ENCODE peak calls at places on chromosomes 2 and 18, in seven cellular contexts. One of them, this sample, is unnamed. For H3K4me1, the result is how much of the 10 kb centered on the place peaks cover.

GRCh38 chr18:10378688-10379465 is 75.6 kb upstream of the APCDD1 start:
- DNase-seq in lower lobe of right lung: no peak
- DNase-seq in right cardiac atrium: no peak
- DNase-seq in astrocyte: peak
- DNase-seq in vagina: no peak
- DNase-seq in endothelial cell of umbilical vein: peak
- DNase-seq in upper lobe of left lung: no peak
- DNase-seq in this sample: no peak

GRCh38 chr2:204126705-204127104 is 190.1 kb downstream of the ICOS start:
- DNase-seq in lower lobe of right lung: no peak
- DNase-seq in right cardiac atrium: no peak
- DNase-seq in astrocyte: no peak
- DNase-seq in vagina: no peak
- DNase-seq in endothelial cell of umbilical vein: no peak
- DNase-seq in upper lobe of left lung: no peak
- DNase-seq in this sample: no peak

GRCh38 chr2:161844845-161845244 is 220.6 kb downstream of the SLC4A10 start:
- DNase-seq in lower lobe of right lung: no peak
- DNase-seq in right cardiac atrium: no peak
- DNase-seq in astrocyte: no peak
- DNase-seq in vagina: no peak
- DNase-seq in endothelial cell of umbilical vein: no peak
- DNase-seq in upper lobe of left lung: no peak
- DNase-seq in this sample: no peak

GRCh38 chr2:17620280-17620679 is 79.8 kb downstream of the VSNL1 start:
- DNase-seq in lower lobe of right lung: no peak
- DNase-seq in right cardiac atrium: peak
- DNase-seq in astrocyte: peak
- DNase-seq in vagina: no peak
- DNase-seq in endothelial cell of umbilical vein: no peak
- DNase-seq in upper lobe of left lung: no peak
- DNase-seq in this sample: no peak

GRCh38 chr2:60581461-60582282 is 28.2 kb upstream of the BCL11A start:
- DNase-seq in lower lobe of right lung: peak
- DNase-seq in right cardiac atrium: peak
- DNase-seq in astrocyte: peak
- DNase-seq in vagina: no peak
- DNase-seq in endothelial cell of umbilical vein: peak
- DNase-seq in upper lobe of left lung: peak
- DNase-seq in this sample: no peak

GRCh38 chr2:201887851-201888451 is 81.6 kb downstream of the CDK15 start:
- DNase-seq in lower lobe of right lung: no peak
- DNase-seq in right cardiac atrium: no peak
- DNase-seq in astrocyte: no peak
- DNase-seq in vagina: no peak
- DNase-seq in endothelial cell of umbilical vein: peak
- DNase-seq in upper lobe of left lung: no peak
- DNase-seq in this sample: no peak

GRCh38 chr18:59570101-59570875 is 126.9 kb downstream of the CCBE1 start:
- DNase-seq in lower lobe of right lung: no peak
- DNase-seq in right cardiac atrium: no peak
- DNase-seq in astrocyte: peak
- DNase-seq in vagina: no peak
- DNase-seq in endothelial cell of umbilical vein: no peak
- DNase-seq in upper lobe of left lung: no peak
- DNase-seq in this sample: no peak

GRCh38 chr18:55439036-55439435 is 149.0 kb downstream of the TCF4 start:
- DNase-seq in lower lobe of right lung: no peak
- DNase-seq in right cardiac atrium: no peak
- DNase-seq in astrocyte: no peak
- DNase-seq in vagina: no peak
- DNase-seq in endothelial cell of umbilical vein: no peak
- DNase-seq in upper lobe of left lung: no peak
- DNase-seq in this sample: no peak

GRCh38 chr2:223613017-223613950 is 11.1 kb upstream of the SCG2 start:
- DNase-seq in lower lobe of right lung: peak
- DNase-seq in right cardiac atrium: peak
- DNase-seq in astrocyte: peak
- DNase-seq in vagina: no peak
- DNase-seq in endothelial cell of umbilical vein: peak
- DNase-seq in upper lobe of left lung: peak
- DNase-seq in this sample: peak

GRCh38 chr18:70384181-70384790 is 95.4 kb downstream of the SOCS6 start:
- DNase-seq in lower lobe of right lung: no peak
- DNase-seq in right cardiac atrium: no peak
- DNase-seq in astrocyte: peak
- DNase-seq in vagina: no peak
- DNase-seq in endothelial cell of umbilical vein: no peak
- DNase-seq in upper lobe of left lung: no peak
- DNase-seq in this sample: no peak

DNA sequence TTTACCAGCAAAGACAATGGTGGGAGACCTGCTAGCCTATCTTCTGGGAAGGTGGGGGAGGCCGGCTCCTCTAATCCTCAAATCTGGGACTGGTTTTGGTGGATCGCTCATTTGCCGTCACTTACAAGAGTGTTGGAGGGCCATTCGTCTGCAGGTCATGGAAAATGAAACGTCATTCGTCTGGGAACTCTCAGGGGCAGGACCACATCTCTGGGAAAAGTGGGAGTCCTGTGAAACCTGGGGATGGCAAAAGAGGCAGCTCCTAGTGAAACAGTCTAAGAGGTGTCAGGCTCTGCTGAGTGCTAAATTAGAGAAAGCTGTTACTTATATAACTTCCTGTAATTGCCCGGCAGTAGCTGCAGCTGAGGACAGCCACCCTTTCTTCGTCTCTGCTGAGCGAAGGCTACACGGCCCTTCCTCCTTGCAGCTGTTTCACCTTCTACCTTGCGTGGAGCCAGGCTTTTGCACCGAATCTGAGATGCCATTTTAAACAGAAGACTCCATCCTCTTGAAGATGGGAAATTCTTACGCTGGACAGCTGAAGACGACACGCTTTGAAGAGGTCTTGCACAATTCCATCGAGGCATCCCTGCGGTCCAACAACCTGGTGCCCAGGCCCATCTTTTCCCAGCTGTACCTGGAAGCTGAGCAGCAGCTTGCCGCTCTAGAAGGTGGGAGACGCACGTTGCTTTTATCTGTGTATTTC is 22.4 kb downstream of the GREB1 start:
- DNase-seq in lower lobe of right lung: no peak
- DNase-seq in right cardiac atrium: no peak
- DNase-seq in astrocyte: no peak
- DNase-seq in vagina: no peak
- DNase-seq in endothelial cell of umbilical vein: no peak
- DNase-seq in upper lobe of left lung: peak
- DNase-seq in this sample: no peak
- H3K27ac ChIP-seq in lower lobe of right lung: no peak
- H3K27ac ChIP-seq in right cardiac atrium: no peak
- H3K27ac ChIP-seq in astrocyte: no peak
- H3K27ac ChIP-seq in vagina: no peak
- H3K27ac ChIP-seq in endothelial cell of umbilical vein: no peak
- H3K27ac ChIP-seq in upper lobe of left lung: no peak
- H3K27ac ChIP-seq in this sample: no peak

DNA sequence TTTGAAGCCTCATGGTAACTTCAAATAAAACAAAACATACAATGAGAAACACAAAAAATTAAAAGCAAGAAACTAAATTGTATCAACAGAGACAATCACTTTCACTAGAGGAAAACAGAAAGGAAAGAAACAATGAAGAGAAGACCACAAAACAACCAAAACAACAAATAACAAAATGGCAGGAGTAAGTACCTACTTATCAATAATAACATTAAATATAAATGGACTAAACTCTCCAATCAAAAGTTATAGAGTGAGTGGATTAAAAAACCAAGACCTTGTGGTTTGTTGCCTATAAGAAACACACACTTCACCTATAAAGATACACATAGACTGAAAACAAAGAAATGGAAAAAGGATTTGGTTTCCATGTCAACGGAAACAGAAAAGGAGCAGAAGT is 830.1 kb upstream of the TMEFF2 start:
- DNase-seq in lower lobe of right lung: no peak
- DNase-seq in right cardiac atrium: no peak
- DNase-seq in astrocyte: no peak
- DNase-seq in vagina: no peak
- DNase-seq in endothelial cell of umbilical vein: no peak
- DNase-seq in upper lobe of left lung: no peak
- DNase-seq in this sample: no peak
- H3K4me1 ChIP-seq in lower lobe of right lung: under half
- H3K4me1 ChIP-seq in right cardiac atrium: under half
- H3K4me1 ChIP-seq in astrocyte: under half
- H3K4me1 ChIP-seq in vagina: under half
- H3K4me1 ChIP-seq in endothelial cell of umbilical vein: under half
- H3K4me1 ChIP-seq in upper lobe of left lung: under half
- H3K4me1 ChIP-seq in this sample: under half

GRCh38 chr18:80176334-80177080 is 67.4 kb downstream of the ADNP2 start:
- DNase-seq in lower lobe of right lung: no peak
- DNase-seq in right cardiac atrium: no peak
- DNase-seq in astrocyte: no peak
- DNase-seq in vagina: no peak
- DNase-seq in endothelial cell of umbilical vein: no peak
- DNase-seq in upper lobe of left lung: no peak
- DNase-seq in this sample: no peak

GRCh38 chr18:80177128-80177527 is 68.1 kb downstream of the ADNP2 start:
- DNase-seq in lower lobe of right lung: no peak
- DNase-seq in right cardiac atrium: no peak
- DNase-seq in astrocyte: no peak
- DNase-seq in vagina: no peak
- DNase-seq in endothelial cell of umbilical vein: no peak
- DNase-seq in upper lobe of left lung: no peak
- DNase-seq in this sample: no peak

GRCh38 chr18:80178935-80179818 is 68.1 kb downstream of the PARD6G start:
- DNase-seq in lower lobe of right lung: no peak
- DNase-seq in right cardiac atrium: no peak
- DNase-seq in astrocyte: no peak
- DNase-seq in vagina: no peak
- DNase-seq in endothelial cell of umbilical vein: no peak
- DNase-seq in upper lobe of left lung: no peak
- DNase-seq in this sample: no peak

GRCh38 chr18:80173060-80173459 is 64.0 kb downstream of the ADNP2 start:
- DNase-seq in lower lobe of right lung: peak
- DNase-seq in right cardiac atrium: no peak
- DNase-seq in astrocyte: no peak
- DNase-seq in vagina: no peak
- DNase-seq in endothelial cell of umbilical vein: no peak
- DNase-seq in upper lobe of left lung: no peak
- DNase-seq in this sample: no peak

DNA sequence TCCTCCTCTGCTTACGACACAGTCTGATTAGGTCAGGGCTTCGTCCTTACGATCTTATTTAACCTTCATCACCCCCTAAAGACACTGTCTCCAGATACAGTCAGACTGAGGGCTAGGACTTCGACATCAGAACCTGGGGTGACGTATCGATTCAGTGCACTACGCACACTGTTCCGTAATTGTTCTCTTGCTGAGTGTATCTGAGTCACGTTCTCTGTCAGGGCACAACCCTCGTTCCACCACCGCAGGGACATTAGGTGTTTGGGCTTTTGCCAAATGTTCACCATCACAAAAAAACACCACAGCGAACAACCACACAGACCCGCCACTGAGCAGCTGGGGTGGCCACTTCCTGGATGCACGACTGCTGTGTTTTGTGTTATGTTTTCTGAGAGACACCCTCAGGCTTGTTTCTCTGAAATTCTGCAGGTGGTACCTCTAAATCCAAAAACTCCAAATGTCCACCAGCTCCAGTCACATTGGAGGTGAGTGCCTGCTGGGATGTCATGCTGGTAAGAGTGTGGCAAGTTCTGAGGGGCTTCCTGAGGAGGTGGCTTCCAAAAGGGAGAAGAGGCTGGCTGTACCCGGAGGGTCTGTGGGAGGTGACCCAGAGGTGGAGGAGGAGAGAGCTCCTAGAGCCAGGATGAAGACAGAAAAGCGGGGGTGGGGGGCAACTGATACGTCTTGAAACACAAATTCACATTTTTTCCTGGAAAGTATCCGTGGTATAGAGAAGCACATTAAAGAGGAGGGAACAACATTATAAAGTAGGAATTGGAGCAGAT is 66.6 kb downstream of the ADNP2 start:
- DNase-seq in lower lobe of right lung: no peak
- DNase-seq in right cardiac atrium: no peak
- DNase-seq in astrocyte: peak
- DNase-seq in vagina: no peak
- DNase-seq in endothelial cell of umbilical vein: no peak
- DNase-seq in upper lobe of left lung: peak
- DNase-seq in this sample: no peak
- H3K27ac ChIP-seq in lower lobe of right lung: no peak
- H3K27ac ChIP-seq in right cardiac atrium: no peak
- H3K27ac ChIP-seq in astrocyte: no peak
- H3K27ac ChIP-seq in vagina: no peak
- H3K27ac ChIP-seq in endothelial cell of umbilical vein: no peak
- H3K27ac ChIP-seq in upper lobe of left lung: no peak
- H3K27ac ChIP-seq in this sample: peak

GRCh38 chr2:101771911-101772321 is 74.4 kb downstream of the MAP4K4 start:
- DNase-seq in lower lobe of right lung: no peak
- DNase-seq in right cardiac atrium: no peak
- DNase-seq in astrocyte: no peak
- DNase-seq in vagina: no peak
- DNase-seq in endothelial cell of umbilical vein: no peak
- DNase-seq in upper lobe of left lung: no peak
- DNase-seq in this sample: no peak
- H3K4me1 ChIP-seq in lower lobe of right lung: half or more
- H3K4me1 ChIP-seq in right cardiac atrium: under half
- H3K4me1 ChIP-seq in astrocyte: under half
- H3K4me1 ChIP-seq in vagina: half or more
- H3K4me1 ChIP-seq in endothelial cell of umbilical vein: half or more
- H3K4me1 ChIP-seq in upper lobe of left lung: under half
- H3K4me1 ChIP-seq in this sample: under half

DNA sequence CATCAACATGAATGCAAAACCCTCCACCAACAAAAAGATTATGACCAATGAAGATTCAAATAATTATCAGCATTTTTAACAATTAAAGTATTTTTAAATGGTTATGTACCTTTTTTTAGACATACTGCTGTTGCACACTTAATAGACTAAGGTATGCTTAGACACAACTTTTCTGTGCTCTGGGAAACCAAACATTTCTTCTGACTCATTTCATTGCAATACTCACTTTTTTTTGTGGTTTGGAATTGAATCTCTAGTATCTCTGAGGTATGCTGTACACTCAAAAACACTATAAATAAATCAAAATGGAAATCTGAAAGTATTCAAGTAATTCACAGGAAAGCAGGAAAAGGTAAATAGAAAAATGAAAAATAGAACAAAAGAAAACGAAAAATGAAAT is 247.9 kb upstream of the POU3F3 start:
- DNase-seq in lower lobe of right lung: no peak
- DNase-seq in right cardiac atrium: no peak
- DNase-seq in astrocyte: peak
- DNase-seq in vagina: no peak
- DNase-seq in endothelial cell of umbilical vein: no peak
- DNase-seq in upper lobe of left lung: no peak
- DNase-seq in this sample: no peak
- H3K27ac ChIP-seq in lower lobe of right lung: no peak
- H3K27ac ChIP-seq in right cardiac atrium: no peak
- H3K27ac ChIP-seq in astrocyte: peak
- H3K27ac ChIP-seq in vagina: no peak
- H3K27ac ChIP-seq in endothelial cell of umbilical vein: no peak
- H3K27ac ChIP-seq in upper lobe of left lung: no peak
- H3K27ac ChIP-seq in this sample: no peak

GRCh38 chr18:3248670-3249359 is 1.2 kb downstream of the MYL12A start:
- DNase-seq in lower lobe of right lung: no peak
- DNase-seq in right cardiac atrium: no peak
- DNase-seq in astrocyte: peak
- DNase-seq in vagina: no peak
- DNase-seq in endothelial cell of umbilical vein: peak
- DNase-seq in upper lobe of left lung: peak
- DNase-seq in this sample: no peak
- H3K4me1 ChIP-seq in lower lobe of right lung: half or more
- H3K4me1 ChIP-seq in right cardiac atrium: under half
- H3K4me1 ChIP-seq in astrocyte: under half
- H3K4me1 ChIP-seq in vagina: half or more
- H3K4me1 ChIP-seq in endothelial cell of umbilical vein: under half
- H3K4me1 ChIP-seq in upper lobe of left lung: under half
- H3K4me1 ChIP-seq in this sample: half or more

This sample was measured in suprapubic skin.